ENCODE peak calls at places on chromosomes 11 and 22, in nine cellular contexts. One of them, this sample, is unnamed.

GRCh38 chr11:17430616-17431015 is 42.2 kb upstream of the KCNJ11 start:
- DNase-seq in GM20000: no peak
- DNase-seq in psoas muscle: no peak
- DNase-seq in heart left ventricle: no peak
- DNase-seq in tibial artery: no peak
- DNase-seq in astrocyte of the spinal cord: no peak
- DNase-seq in spleen: peak; percentile 70
- DNase-seq in BJ: no peak
- DNase-seq in AG04450: no peak
- DNase-seq in this sample: no peak

GRCh38 chr11:29996016-29996415 is 20.8 kb downstream of the KCNA4 start:
- DNase-seq in BJ: no peak
- DNase-seq in astrocyte of the spinal cord: no peak
- DNase-seq in spleen: no peak
- DNase-seq in psoas muscle: no peak
- DNase-seq in tibial artery: no peak
- DNase-seq in heart left ventricle: no peak
- DNase-seq in GM20000: no peak
- DNase-seq in AG04450: no peak
- DNase-seq in this sample: no peak

GRCh38 chr22:41782316-41782715 is 18.2 kb upstream of the CCDC134 start:
- DNase-seq in psoas muscle: no peak
- DNase-seq in tibial artery: no peak
- DNase-seq in BJ: no peak
- DNase-seq in heart left ventricle: no peak
- DNase-seq in GM20000: no peak
- DNase-seq in astrocyte of the spinal cord: no peak
- DNase-seq in spleen: no peak
- DNase-seq in AG04450: no peak
- DNase-seq in this sample: no peak

GRCh38 chr11:116829525-116830183 is at the start of gene APOC3:
- DNase-seq in heart left ventricle: no peak
- DNase-seq in GM20000: no peak
- DNase-seq in astrocyte of the spinal cord: no peak
- DNase-seq in psoas muscle: no peak
- DNase-seq in tibial artery: no peak
- DNase-seq in spleen: no peak
- DNase-seq in BJ: no peak
- DNase-seq in AG04450: no peak
- DNase-seq in this sample: no peak

GRCh38 chr11:67354314-67355022 is 1.1 kb upstream of the POLD4 start:
- DNase-seq in AG04450: peak; percentile 76
- DNase-seq in astrocyte of the spinal cord: peak; percentile 93
- DNase-seq in GM20000: peak; percentile 22
- DNase-seq in BJ: peak; percentile 86
- DNase-seq in spleen: peak; percentile 77
- DNase-seq in heart left ventricle: peak; percentile 91
- DNase-seq in psoas muscle: peak; percentile 78
- DNase-seq in tibial artery: peak; percentile 92
- DNase-seq in this sample: peak; percentile 79

GRCh38 chr11:111417766-111418435 is 38.8 kb upstream of the POU2AF1 start:
- DNase-seq in heart left ventricle: no peak
- DNase-seq in tibial artery: peak; percentile 60
- DNase-seq in spleen: peak; percentile 74
- DNase-seq in BJ: peak; percentile 53
- DNase-seq in GM20000: peak; percentile 55
- DNase-seq in AG04450: peak; percentile 98
- DNase-seq in psoas muscle: peak; percentile 37
- DNase-seq in astrocyte of the spinal cord: peak; percentile 86
- DNase-seq in this sample: peak; percentile 95

GRCh38 chr11:40597546-40598113 is 861.8 kb downstream of the LRRC4C start:
- DNase-seq in psoas muscle: no peak
- DNase-seq in heart left ventricle: no peak
- DNase-seq in spleen: no peak
- DNase-seq in AG04450: no peak
- DNase-seq in tibial artery: no peak
- DNase-seq in BJ: no peak
- DNase-seq in astrocyte of the spinal cord: no peak
- DNase-seq in GM20000: no peak
- DNase-seq in this sample: no peak

GRCh38 chr22:36368359-36368983 is 19.3 kb downstream of the MYH9 start:
- DNase-seq in GM20000: no peak
- DNase-seq in psoas muscle: no peak
- DNase-seq in heart left ventricle: no peak
- DNase-seq in astrocyte of the spinal cord: peak; percentile 79
- DNase-seq in spleen: no peak
- DNase-seq in tibial artery: no peak
- DNase-seq in AG04450: peak; percentile 63
- DNase-seq in BJ: no peak
- DNase-seq in this sample: no peak

GRCh38 chr11:57321388-57321995 is 3.3 kb downstream of the TNKS1BP1 start:
- DNase-seq in spleen: no peak
- DNase-seq in psoas muscle: no peak
- DNase-seq in heart left ventricle: no peak
- DNase-seq in BJ: no peak
- DNase-seq in tibial artery: no peak
- DNase-seq in AG04450: no peak
- DNase-seq in GM20000: no peak
- DNase-seq in astrocyte of the spinal cord: no peak
- DNase-seq in this sample: no peak

GRCh38 chr22:38638216-38638615 is 18.0 kb downstream of the FAM227A start:
- DNase-seq in tibial artery: no peak
- DNase-seq in AG04450: no peak
- DNase-seq in GM20000: no peak
- DNase-seq in heart left ventricle: no peak
- DNase-seq in BJ: no peak
- DNase-seq in spleen: peak; percentile 4
- DNase-seq in psoas muscle: no peak
- DNase-seq in astrocyte of the spinal cord: no peak
- DNase-seq in this sample: no peak

GRCh38 chr11:128936546-128937275 is 6.0 kb downstream of the TP53AIP1 start:
- DNase-seq in AG04450: no peak
- DNase-seq in astrocyte of the spinal cord: peak; percentile 13
- DNase-seq in tibial artery: no peak
- DNase-seq in heart left ventricle: no peak
- DNase-seq in GM20000: no peak
- DNase-seq in BJ: no peak
- DNase-seq in spleen: peak; percentile 72
- DNase-seq in psoas muscle: no peak
- DNase-seq in this sample: no peak

GRCh38 chr22:46352691-46353386 is 17.3 kb downstream of the TRMU start:
- DNase-seq in GM20000: no peak
- DNase-seq in psoas muscle: peak; percentile 65
- DNase-seq in heart left ventricle: peak; percentile 92
- DNase-seq in tibial artery: no peak
- DNase-seq in spleen: peak; percentile 79
- DNase-seq in BJ: no peak
- DNase-seq in astrocyte of the spinal cord: peak; percentile 45
- DNase-seq in AG04450: no peak
- DNase-seq in this sample: no peak

GRCh38 chr11:76783901-76784813 is 1.0 kb downstream of the TSKU start:
- DNase-seq in GM20000: no peak
- DNase-seq in tibial artery: no peak
- DNase-seq in spleen: peak; percentile 74
- DNase-seq in astrocyte of the spinal cord: peak; percentile 85
- DNase-seq in heart left ventricle: peak; percentile 78
- DNase-seq in BJ: no peak
- DNase-seq in psoas muscle: peak; percentile 73
- DNase-seq in AG04450: no peak
- DNase-seq in this sample: no peak

GRCh38 chr11:110317516-110317932 is 21.1 kb upstream of the RDX start:
- DNase-seq in psoas muscle: no peak
- DNase-seq in astrocyte of the spinal cord: peak; percentile 37
- DNase-seq in BJ: no peak
- DNase-seq in GM20000: no peak
- DNase-seq in heart left ventricle: no peak
- DNase-seq in tibial artery: no peak
- DNase-seq in spleen: no peak
- DNase-seq in AG04450: no peak
- DNase-seq in this sample: no peak

GRCh38 chr11:11577246-11577855 is 44.5 kb downstream of the GALNT18 start:
- DNase-seq in psoas muscle: no peak
- DNase-seq in heart left ventricle: no peak
- DNase-seq in GM20000: no peak
- DNase-seq in tibial artery: no peak
- DNase-seq in AG04450: no peak
- DNase-seq in spleen: no peak
- DNase-seq in astrocyte of the spinal cord: peak; percentile 15
- DNase-seq in BJ: no peak
- DNase-seq in this sample: no peak

GRCh38 chr11:76159303-76159937 is 46.9 kb downstream of the WNT11 start:
- DNase-seq in GM20000: no peak
- DNase-seq in heart left ventricle: peak; percentile 22
- DNase-seq in tibial artery: no peak
- DNase-seq in AG04450: no peak
- DNase-seq in BJ: no peak
- DNase-seq in spleen: peak; percentile 63
- DNase-seq in astrocyte of the spinal cord: no peak
- DNase-seq in psoas muscle: no peak
- DNase-seq in this sample: no peak

GRCh38 chr11:67998150-67999045 is 5.5 kb downstream of the UNC93B1 start:
- DNase-seq in psoas muscle: no peak
- DNase-seq in heart left ventricle: no peak
- DNase-seq in GM20000: no peak
- DNase-seq in astrocyte of the spinal cord: no peak
- DNase-seq in AG04450: no peak
- DNase-seq in BJ: no peak
- DNase-seq in spleen: no peak
- DNase-seq in tibial artery: no peak
- DNase-seq in this sample: no peak

GRCh38 chr11:58807358-58807757 is 37.1 kb downstream of the GLYATL2 start:
- DNase-seq in astrocyte of the spinal cord: no peak
- DNase-seq in AG04450: no peak
- DNase-seq in heart left ventricle: no peak
- DNase-seq in spleen: no peak
- DNase-seq in psoas muscle: no peak
- DNase-seq in GM20000: no peak
- DNase-seq in BJ: no peak
- DNase-seq in tibial artery: no peak
- DNase-seq in this sample: no peak

GRCh38 chr11:1520987-1521349 is 34.4 kb upstream of the MOB2 start:
- DNase-seq in psoas muscle: no peak
- DNase-seq in AG04450: no peak
- DNase-seq in tibial artery: no peak
- DNase-seq in BJ: no peak
- DNase-seq in astrocyte of the spinal cord: no peak
- DNase-seq in heart left ventricle: peak; percentile 52
- DNase-seq in spleen: no peak
- DNase-seq in GM20000: no peak
- DNase-seq in this sample: no peak
- TF ChIP-seq CTCF in psoas muscle: no peak
- TF ChIP-seq CTCF in AG04450: no peak
- TF ChIP-seq CTCF in tibial artery: no peak
- TF ChIP-seq CTCF in BJ: no peak
- TF ChIP-seq CTCF in astrocyte of the spinal cord: peak; percentile 5
- TF ChIP-seq CTCF in heart left ventricle: no peak
- TF ChIP-seq CTCF in spleen: no peak
- TF ChIP-seq CTCF in GM20000: no peak
- TF ChIP-seq CTCF in this sample: no peak

DNA sequence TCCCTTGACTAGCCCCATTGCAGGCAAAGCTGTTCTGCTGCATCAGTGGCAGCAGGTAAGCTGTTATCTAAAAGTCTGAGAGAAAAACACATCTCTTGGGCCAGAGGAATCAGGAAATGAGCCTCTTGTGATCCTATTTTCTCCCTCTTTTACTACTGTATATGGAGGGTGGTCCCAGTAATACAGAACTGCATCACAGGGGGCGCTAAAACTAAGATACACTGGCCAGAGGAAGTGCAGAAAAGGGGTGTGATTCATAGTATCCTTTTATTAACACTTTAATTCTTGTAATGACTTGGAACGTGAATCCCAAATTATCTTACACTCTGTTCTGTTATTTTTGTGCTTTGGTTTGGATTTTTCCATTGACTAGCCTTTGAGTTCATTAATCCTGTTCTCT is 8.8 kb upstream of the MED17 start:
- DNase-seq in astrocyte of the spinal cord: no peak
- DNase-seq in psoas muscle: no peak
- DNase-seq in spleen: no peak
- DNase-seq in BJ: no peak
- DNase-seq in AG04450: no peak
- DNase-seq in GM20000: no peak
- DNase-seq in tibial artery: no peak
- DNase-seq in heart left ventricle: no peak
- DNase-seq in this sample: no peak
- TF ChIP-seq CTCF in astrocyte of the spinal cord: peak; percentile 29
- TF ChIP-seq CTCF in psoas muscle: no peak
- TF ChIP-seq CTCF in spleen: no peak
- TF ChIP-seq CTCF in BJ: peak; percentile 9
- TF ChIP-seq CTCF in AG04450: peak; percentile 22
- TF ChIP-seq CTCF in GM20000: no peak
- TF ChIP-seq CTCF in tibial artery: no peak
- TF ChIP-seq CTCF in heart left ventricle: no peak
- TF ChIP-seq CTCF in this sample: no peak

GRCh38 chr11:26993965-26994446 is at the start of gene FIBIN:
- DNase-seq in GM20000: no peak
- DNase-seq in AG04450: no peak
- DNase-seq in heart left ventricle: peak; percentile 30
- DNase-seq in tibial artery: peak; percentile 55
- DNase-seq in astrocyte of the spinal cord: peak; percentile 80
- DNase-seq in psoas muscle: peak; percentile 25
- DNase-seq in BJ: no peak
- DNase-seq in spleen: peak; percentile 72
- DNase-seq in this sample: no peak
- TF ChIP-seq CTCF in GM20000: no peak
- TF ChIP-seq CTCF in AG04450: peak; percentile 13
- TF ChIP-seq CTCF in heart left ventricle: no peak
- TF ChIP-seq CTCF in tibial artery: no peak
- TF ChIP-seq CTCF in astrocyte of the spinal cord: peak; percentile 8
- TF ChIP-seq CTCF in psoas muscle: no peak
- TF ChIP-seq CTCF in BJ: peak; percentile 15
- TF ChIP-seq CTCF in spleen: no peak
- TF ChIP-seq CTCF in this sample: no peak

GRCh38 chr11:125871391-125872137 is 15.9 kb upstream of the HYLS1 start:
- DNase-seq in BJ: no peak
- DNase-seq in tibial artery: no peak
- DNase-seq in spleen: no peak
- DNase-seq in AG04450: no peak
- DNase-seq in heart left ventricle: no peak
- DNase-seq in GM20000: no peak
- DNase-seq in astrocyte of the spinal cord: peak; percentile 18
- DNase-seq in psoas muscle: no peak
- DNase-seq in this sample: no peak

GRCh38 chr11:125873881-125874555 is 13.4 kb upstream of the HYLS1 start:
- DNase-seq in spleen: no peak
- DNase-seq in heart left ventricle: no peak
- DNase-seq in BJ: no peak
- DNase-seq in tibial artery: no peak
- DNase-seq in psoas muscle: no peak
- DNase-seq in AG04450: no peak
- DNase-seq in astrocyte of the spinal cord: no peak
- DNase-seq in GM20000: no peak
- DNase-seq in this sample: no peak

GRCh38 chr11:125872138-125872491 is 15.4 kb upstream of the HYLS1 start:
- DNase-seq in AG04450: no peak
- DNase-seq in astrocyte of the spinal cord: no peak
- DNase-seq in psoas muscle: no peak
- DNase-seq in spleen: no peak
- DNase-seq in GM20000: no peak
- DNase-seq in tibial artery: no peak
- DNase-seq in heart left ventricle: no peak
- DNase-seq in BJ: no peak
- DNase-seq in this sample: no peak

GRCh38 chr11:125874556-125875124 is 12.8 kb upstream of the HYLS1 start:
- DNase-seq in spleen: no peak
- DNase-seq in GM20000: peak; percentile 54
- DNase-seq in tibial artery: peak; percentile 40
- DNase-seq in heart left ventricle: peak; percentile 44
- DNase-seq in psoas muscle: no peak
- DNase-seq in AG04450: peak; percentile 41
- DNase-seq in BJ: no peak
- DNase-seq in astrocyte of the spinal cord: peak; percentile 67
- DNase-seq in this sample: peak; percentile 20

GRCh38 chr11:125869526-125869925 is 17.9 kb upstream of the HYLS1 start:
- DNase-seq in astrocyte of the spinal cord: no peak
- DNase-seq in tibial artery: no peak
- DNase-seq in AG04450: no peak
- DNase-seq in spleen: no peak
- DNase-seq in heart left ventricle: no peak
- DNase-seq in psoas muscle: no peak
- DNase-seq in GM20000: no peak
- DNase-seq in BJ: no peak
- DNase-seq in this sample: no peak
- TF ChIP-seq CTCF in astrocyte of the spinal cord: no peak
- TF ChIP-seq CTCF in tibial artery: no peak
- TF ChIP-seq CTCF in AG04450: no peak
- TF ChIP-seq CTCF in spleen: no peak
- TF ChIP-seq CTCF in heart left ventricle: no peak
- TF ChIP-seq CTCF in psoas muscle: no peak
- TF ChIP-seq CTCF in GM20000: no peak
- TF ChIP-seq CTCF in BJ: no peak
- TF ChIP-seq CTCF in this sample: no peak

This sample was measured in AG09319.